ENCODE peak calls at places on chromosomes 6 and 20, in nine cellular contexts. P, D, Z, N, W, H, T, R and Q are unnamed samples.

GRCh38 chr6:34240329-34241248 is 3.9 kb downstream of the HMGA1 start:
- DNase-seq in H (no peak), D (no peak), N (no peak), W (no peak), T (no peak), Z (no peak), R (no peak), P (no peak), Q (no peak)

GRCh38 chr6:137876547-137876946 is 9.5 kb downstream of the TNFAIP3 start:
- DNase-seq in W (no peak), D (no peak), N (no peak), Z (no peak), P (no peak), T (no peak), H (no peak), R (no peak), Q (no peak)

GRCh38 chr6:156396068-156396771 is 381.0 kb upstream of the ARID1B start:
- DNase-seq in T (no peak), R (no peak), P (no peak), H (no peak), Z (no peak), W (peak; percentile 89), N (no peak), D (peak; percentile 21), Q (peak; percentile 78)

GRCh38 chr6:151325075-151326050 is 66.0 kb downstream of the ZBTB2 start:
- DNase-seq in Z (peak; percentile 78), N (peak; percentile 68), P (peak; percentile 87), R (peak; percentile 68), H (peak; percentile 64), T (peak; percentile 80), D (peak; percentile 75), W (no peak), Q (no peak)

GRCh38 chr6:79557683-79558082 is 20.5 kb upstream of the LCA5 start:
- DNase-seq in N (no peak), P (no peak), H (no peak), R (no peak), T (no peak), Z (no peak), W (no peak), D (no peak), Q (no peak)

GRCh38 chr6:25138024-25138696 is 141.0 kb upstream of the CARMIL1 start:
- DNase-seq in D (no peak), H (peak; percentile 18), T (peak; percentile 37), Z (no peak), N (no peak), P (peak; percentile 88), R (peak; percentile 54), W (peak; percentile 75), Q (peak; percentile 80)

GRCh38 chr20:37911838-37912273 is 8.9 kb downstream of the VSTM2L start:
- DNase-seq in R (peak; percentile 25), N (peak; percentile 85), T (peak; percentile 80), D (peak; percentile 85), H (peak; percentile 64), W (no peak), P (peak; percentile 79), Z (no peak), Q (no peak)

GRCh38 chr20:23060629-23061028 is 11.2 kb upstream of the THBD start:
- DNase-seq in Z (no peak), H (no peak), D (no peak), P (no peak), W (no peak), R (no peak), T (no peak), N (no peak), Q (no peak)

GRCh38 chr6:136036601-136037000 is 185.1 kb downstream of the PDE7B start:
- DNase-seq in W (no peak), R (no peak), T (no peak), P (no peak), H (no peak), N (no peak), Z (no peak), D (no peak), Q (no peak)

GRCh38 chr6:87026961-87027360 is 67.9 kb downstream of the CGA start:
- DNase-seq in W (no peak), N (no peak), D (no peak), P (no peak), H (no peak), Z (no peak), R (no peak), T (no peak), Q (no peak)

GRCh38 chr6:87029711-87030314 is 65.1 kb downstream of the CGA start:
- DNase-seq in D (peak; percentile 28), H (peak; percentile 75), T (peak; percentile 51), N (peak; percentile 30), Z (peak; percentile 61), P (peak; percentile 70), R (peak; percentile 53), W (peak; percentile 62), Q (peak; percentile 51)
- TF ChIP-seq EZH2phosphoT487 in D (no peak), H (no peak), T (no peak), N (no peak), Z (no peak), P (no peak), R (no peak), W (no peak), Q (no peak)

GRCh38 chr20:10761232-10761631 is 87.4 kb upstream of the JAG1 start:
- DNase-seq in P (no peak), T (no peak), W (no peak), R (peak; percentile 93), D (no peak), H (peak; percentile 29), Z (no peak), N (no peak), Q (no peak)
- TF ChIP-seq EZH2phosphoT487 in P (no peak), T (no peak), W (no peak), R (no peak), D (no peak), H (no peak), Z (no peak), N (no peak), Q (no peak)

DNA sequence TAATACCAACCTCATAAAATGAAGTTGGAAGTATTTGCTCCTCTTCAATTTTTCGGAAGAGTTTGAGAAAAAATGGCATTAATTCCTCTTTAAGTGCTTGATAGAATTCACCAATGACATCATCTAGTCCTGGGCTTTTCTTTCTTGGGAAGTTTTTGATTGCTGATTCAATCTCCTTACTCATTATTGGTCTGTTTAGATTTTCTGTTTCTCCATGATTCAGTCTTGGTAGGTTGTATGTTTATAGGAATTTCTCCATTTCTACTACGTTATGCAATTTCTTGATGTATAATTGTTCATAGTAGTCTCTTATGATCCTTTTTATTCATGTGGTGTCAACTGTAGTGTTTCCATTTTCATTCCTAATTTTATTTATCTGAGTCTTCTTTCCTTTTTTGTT is 176.9 kb upstream of the PRND start:
- DNase-seq in Z (no peak), R (peak; percentile 61), W (no peak), D (no peak), T (no peak), H (no peak), N (no peak), P (peak; percentile 82), Q (no peak)
- TF ChIP-seq EZH2phosphoT487 in Z (no peak), R (no peak), W (no peak), D (no peak), T (no peak), H (no peak), N (no peak), P (no peak), Q (no peak)

DNA sequence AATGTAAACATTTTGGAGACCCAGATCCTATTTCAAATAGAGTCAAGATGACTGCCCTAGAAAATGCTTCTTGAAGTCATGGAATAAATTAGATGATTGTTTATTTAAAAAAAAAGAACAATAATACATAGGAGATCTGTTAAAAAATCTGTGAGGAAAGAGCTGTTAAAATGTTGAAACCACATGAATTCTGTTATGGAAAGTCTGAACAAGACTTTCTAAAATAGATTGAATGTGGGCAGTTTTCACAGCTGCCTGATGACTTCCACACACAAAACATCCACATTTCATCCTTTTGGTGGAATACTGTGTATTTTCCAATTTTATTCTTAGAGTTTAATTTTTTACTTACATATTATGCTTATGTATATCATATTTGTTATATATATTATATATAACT is 186.1 kb downstream of the LAMA2 start:
- DNase-seq in R (no peak), Z (no peak), P (peak; percentile 8), D (no peak), N (no peak), H (no peak), T (no peak), W (no peak), Q (no peak)
- TF ChIP-seq EZH2phosphoT487 in R (no peak), Z (no peak), P (no peak), D (no peak), N (no peak), H (no peak), T (no peak), W (no peak), Q (no peak)

GRCh38 chr20:53513489-53514298 is 79.9 kb downstream of the ZNF217 start:
- DNase-seq in H (peak; percentile 81), P (peak; percentile 54), Z (no peak), N (peak; percentile 3), D (no peak), T (no peak), R (no peak), W (no peak), Q (no peak)

GRCh38 chr20:53512076-53512475 is 81.6 kb downstream of the ZNF217 start:
- DNase-seq in D (no peak), N (no peak), Z (no peak), P (no peak), H (no peak), R (no peak), W (no peak), T (no peak), Q (no peak)

GRCh38 chr20:53513168-53513488 is 80.5 kb downstream of the ZNF217 start:
- DNase-seq in W (no peak), R (peak; percentile 31), N (no peak), T (no peak), Z (no peak), D (no peak), H (no peak), P (no peak), Q (no peak)

GRCh38 chr20:53510704-53511103 is 82.9 kb downstream of the ZNF217 start:
- DNase-seq in P (no peak), T (no peak), R (no peak), W (no peak), Z (no peak), D (no peak), N (no peak), H (no peak), Q (no peak)

GRCh38 chr20:53510266-53510665 is 83.4 kb downstream of the ZNF217 start:
- DNase-seq in Z (no peak), W (no peak), P (no peak), T (no peak), D (no peak), N (no peak), R (no peak), H (no peak), Q (no peak)
- TF ChIP-seq EZH2phosphoT487 in Z (no peak), W (no peak), P (no peak), T (no peak), D (no peak), N (no peak), R (no peak), H (no peak), Q (no peak)